ENCODE peak calls at places on chromosome 19, in four cellular contexts. N is body of pancreas, H is HFFc6, K is tibial nerve. C is an unnamed sample.

GRCh38 chr19:37227996-37228395 is 10.0 kb downstream of the ZNF383 start:
- DNase-seq in N (no peak), H (no peak), K (no peak), C (no peak)

GRCh38 chr19:14427461-14427860 is 5.6 kb upstream of the PKN1 start:
- DNase-seq in N (no peak), H (no peak), K (no peak), C (no peak)

GRCh38 chr19:11737964-11738745 is 591 bp downstream of the ZNF823 start:
- DNase-seq in N (peak), H (peak), K (no peak), C (peak)

GRCh38 chr19:49149652-49150105 is 5.5 kb downstream of the HRC start:
- DNase-seq in N (peak), H (peak), K (peak), C (peak)

GRCh38 chr19:4985551-4985991 is 16.7 kb downstream of the KDM4B start:
- DNase-seq in N (no peak), H (no peak), K (no peak), C (no peak)

GRCh38 chr19:18292460-18292809 is 11.0 kb upstream of the JUND start:
- DNase-seq in N (no peak), H (no peak), K (no peak), C (no peak)

GRCh38 chr19:38478273-38478971 is 44.9 kb downstream of the RYR1 start:
- DNase-seq in N (no peak), H (no peak), K (no peak), C (no peak)

GRCh38 chr19:55545913-55546495 is 661 bp upstream of the SBK3 start:
- DNase-seq in N (no peak), H (no peak), K (no peak), C (no peak)

GRCh38 chr19:36528921-36529518 is 949 bp upstream of the ZNF260 start:
- DNase-seq in N (peak), H (no peak), K (no peak), C (no peak)

GRCh38 chr19:29263305-29264080 is 50.5 kb upstream of the UQCRFS1 start:
- DNase-seq in N (peak), H (peak), K (peak), C (peak)

GRCh38 chr19:58387338-58388174 is 487 bp downstream of the RPS5 start:
- DNase-seq in N (no peak), H (no peak), K (no peak), C (no peak)
- TF ChIP-seq CTCF in N (no peak), H (no peak), K (no peak), C (no peak)

GRCh38 chr19:45455707-45456499 is 11.9 kb upstream of the FOSB start:
- DNase-seq in N (peak), H (peak), K (peak), C (peak)
- TF ChIP-seq CTCF in N (peak), H (no peak), K (no peak), C (no peak)

GRCh38 chr19:33397536-33398360 is 24.2 kb downstream of the CEBPG start:
- DNase-seq in N (no peak), H (no peak), K (no peak), C (no peak)
- TF ChIP-seq CTCF in N (no peak), H (peak), K (no peak), C (peak)

GRCh38 chr19:47430041-47430802 is 10.9 kb upstream of the MEIS3 start:
- DNase-seq in N (peak), H (peak), K (no peak), C (peak)
- TF ChIP-seq CTCF in N (peak), H (peak), K (peak), C (peak)

C was measured in AG10803.